ENCODE peak calls at places on chromosome 13, in four cellular contexts. One of them, this sample, is unnamed.

GRCh38 chr13:99269627-99270252 is 11.6 kb upstream of the GPR18 start:
- DNase-seq in fibroblast of pulmonary artery: peak; percentile 80
- DNase-seq in sigmoid colon: no peak
- DNase-seq in adrenal gland: no peak
- DNase-seq in this sample: peak; percentile 77

GRCh38 chr13:22883961-22884360 is 296.8 kb upstream of the SGCG start:
- DNase-seq in fibroblast of pulmonary artery: no peak
- DNase-seq in sigmoid colon: no peak
- DNase-seq in adrenal gland: no peak
- DNase-seq in this sample: no peak

GRCh38 chr13:87884874-87885273 is 213.7 kb downstream of the SLITRK5 start:
- DNase-seq in sigmoid colon: no peak
- DNase-seq in fibroblast of pulmonary artery: peak; percentile 10
- DNase-seq in adrenal gland: no peak
- DNase-seq in this sample: peak; percentile 20

GRCh38 chr13:110772091-110772984 is 58.8 kb downstream of the ING1 start:
- DNase-seq in adrenal gland: no peak
- DNase-seq in fibroblast of pulmonary artery: no peak
- DNase-seq in sigmoid colon: no peak
- DNase-seq in this sample: no peak

GRCh38 chr13:112842343-112842856 is 126.6 kb upstream of the MCF2L start:
- DNase-seq in sigmoid colon: no peak
- DNase-seq in fibroblast of pulmonary artery: peak; percentile 43
- DNase-seq in adrenal gland: no peak
- DNase-seq in this sample: peak; percentile 44

GRCh38 chr13:97226788-97227627 is 4.9 kb downstream of the MBNL2 start:
- DNase-seq in adrenal gland: peak; percentile 55
- DNase-seq in fibroblast of pulmonary artery: peak; percentile 57
- DNase-seq in sigmoid colon: peak; percentile 83
- DNase-seq in this sample: no peak

GRCh38 chr13:25844559-25845434 is 207.0 kb downstream of the SHISA2 start:
- DNase-seq in sigmoid colon: no peak
- DNase-seq in adrenal gland: no peak
- DNase-seq in fibroblast of pulmonary artery: no peak
- DNase-seq in this sample: no peak

GRCh38 chr13:71865858-71866172 is 1.2 kb downstream of the DACH1 start:
- DNase-seq in adrenal gland: peak; percentile 15
- DNase-seq in fibroblast of pulmonary artery: no peak
- DNase-seq in sigmoid colon: peak; percentile 62
- DNase-seq in this sample: no peak

GRCh38 chr13:114048463-114048862 is 74.6 kb upstream of the C13orf46 start:
- DNase-seq in fibroblast of pulmonary artery: no peak
- DNase-seq in adrenal gland: no peak
- DNase-seq in sigmoid colon: no peak
- DNase-seq in this sample: no peak

GRCh38 chr13:106491928-106492327 is 43.5 kb downstream of the EFNB2 start:
- DNase-seq in fibroblast of pulmonary artery: no peak
- DNase-seq in adrenal gland: no peak
- DNase-seq in sigmoid colon: no peak
- DNase-seq in this sample: no peak

GRCh38 chr13:73367886-73368285 is 309.1 kb downstream of the KLF5 start:
- DNase-seq in sigmoid colon: no peak
- DNase-seq in adrenal gland: no peak
- DNase-seq in fibroblast of pulmonary artery: no peak
- DNase-seq in this sample: no peak

GRCh38 chr13:48078251-48078656 is 16.6 kb downstream of the MED4 start:
- DNase-seq in adrenal gland: no peak
- DNase-seq in sigmoid colon: no peak
- DNase-seq in fibroblast of pulmonary artery: peak; percentile 19
- DNase-seq in this sample: no peak
- TF ChIP-seq CTCF in adrenal gland: no peak
- TF ChIP-seq CTCF in sigmoid colon: no peak
- TF ChIP-seq CTCF in fibroblast of pulmonary artery: peak; percentile 26
- TF ChIP-seq CTCF in this sample: peak; percentile 7

GRCh38 chr13:38635030-38635429 is 51.8 kb upstream of the FREM2 start:
- DNase-seq in fibroblast of pulmonary artery: no peak
- DNase-seq in sigmoid colon: no peak
- DNase-seq in adrenal gland: no peak
- DNase-seq in this sample: no peak
- TF ChIP-seq CTCF in fibroblast of pulmonary artery: no peak
- TF ChIP-seq CTCF in sigmoid colon: no peak
- TF ChIP-seq CTCF in adrenal gland: no peak
- TF ChIP-seq CTCF in this sample: no peak

GRCh38 chr13:29319451-29319850 is 276.0 kb downstream of the SLC7A1 start:
- DNase-seq in adrenal gland: no peak
- DNase-seq in sigmoid colon: no peak
- DNase-seq in fibroblast of pulmonary artery: no peak
- DNase-seq in this sample: no peak
- TF ChIP-seq CTCF in adrenal gland: no peak
- TF ChIP-seq CTCF in sigmoid colon: no peak
- TF ChIP-seq CTCF in fibroblast of pulmonary artery: no peak
- TF ChIP-seq CTCF in this sample: no peak

DNA sequence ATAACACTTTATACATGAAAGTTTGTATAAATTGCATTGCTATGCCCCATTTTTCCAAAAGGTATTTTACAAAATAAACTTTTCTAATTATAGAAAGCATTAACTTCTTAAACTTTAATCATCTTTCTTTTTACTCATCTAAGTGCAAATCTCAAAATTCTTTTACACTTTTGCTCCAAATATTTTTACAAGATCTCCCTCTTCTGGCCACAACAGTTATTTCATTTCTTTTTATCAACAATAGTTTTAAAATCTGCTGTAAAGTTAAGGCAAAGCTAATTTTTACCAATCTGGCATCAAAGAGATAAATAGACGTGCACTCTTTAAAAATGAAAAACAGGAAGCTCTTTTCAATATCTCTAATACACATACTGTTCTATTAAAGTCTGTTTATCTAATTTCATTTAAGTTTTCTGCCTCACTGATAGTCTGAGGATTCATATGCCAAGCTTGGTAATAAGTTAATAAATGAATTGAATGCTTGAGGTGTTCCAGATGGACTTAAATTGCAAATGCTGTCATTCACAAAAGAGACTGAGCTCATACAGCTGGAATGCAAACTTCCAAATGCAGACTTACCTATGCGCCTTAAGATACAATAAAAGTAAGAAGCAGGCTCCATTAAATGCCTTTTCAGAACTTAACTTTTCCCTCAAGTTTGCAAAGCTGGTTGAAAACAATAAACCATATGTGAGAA is 583.0 kb upstream of the ATXN8OS start:
- DNase-seq in adrenal gland: no peak
- DNase-seq in sigmoid colon: no peak
- DNase-seq in fibroblast of pulmonary artery: no peak
- DNase-seq in this sample: no peak
- TF ChIP-seq CTCF in adrenal gland: peak; percentile 48
- TF ChIP-seq CTCF in sigmoid colon: no peak
- TF ChIP-seq CTCF in fibroblast of pulmonary artery: peak; percentile 12
- TF ChIP-seq CTCF in this sample: peak; percentile 10

This sample was measured in fibroblast of mammary gland.